ENCODE peak calls at places on chromosome 16, in four cellular contexts. R is nephron progenitor cell, W is right lobe of liver, G is amygdala. S is an unnamed sample.

GRCh38 chr16:8620535-8620934 is 963 bp upstream of the METTL22 start:
- DNase-seq in R (no peak), W (no peak), G (no peak), S (no peak)

GRCh38 chr16:27066655-27067054 is at the start of gene C16orf82:
- DNase-seq in R (no peak), W (no peak), G (no peak), S (no peak)

GRCh38 chr16:57092786-57093301 is 461 bp downstream of the CPNE2 start:
- DNase-seq in R (peak), W (peak), G (no peak), S (no peak)

GRCh38 chr16:73172621-73173312 is 124.8 kb upstream of the ZFHX3 start:
- DNase-seq in R (peak), W (no peak), G (no peak), S (no peak)

GRCh38 chr16:50576403-50577113 is 28.4 kb downstream of the NKD1 start:
- DNase-seq in R (no peak), W (no peak), G (no peak), S (no peak)

GRCh38 chr16:87828071-87828971 is 41.0 kb downstream of the SLC7A5 start:
- DNase-seq in R (no peak), W (peak), G (no peak), S (no peak)

GRCh38 chr16:4298761-4299522 is 16.9 kb upstream of the GLIS2 start:
- DNase-seq in R (peak), W (no peak), G (no peak), S (peak)

GRCh38 chr16:59973966-59974365 is 1239.8 kb upstream of the GOT2 start:
- DNase-seq in R (no peak), W (no peak), G (no peak), S (no peak)

GRCh38 chr16:68319185-68319908 is 8.5 kb downstream of the PRMT7 start:
- DNase-seq in R (no peak), W (no peak), G (no peak), S (no peak)

GRCh38 chr16:81469183-81469677 is 24.6 kb downstream of the CMIP start:
- DNase-seq in R (no peak), W (no peak), G (no peak), S (no peak)

GRCh38 chr16:2471016-2471652 is at the start of gene NTN3:
- DNase-seq in R (peak), W (peak), G (no peak), S (no peak)

GRCh38 chr16:67400901-67401300 is 7.6 kb upstream of the TPPP3 start:
- DNase-seq in R (no peak), W (peak), G (no peak), S (no peak)

GRCh38 chr16:10576390-10577304 is 3.8 kb downstream of the EMP2 start:
- DNase-seq in R (peak), W (no peak), G (no peak), S (no peak)

GRCh38 chr16:86865866-86866675 is 287.7 kb downstream of the FOXL1 start:
- DNase-seq in R (no peak), W (no peak), G (no peak), S (no peak)

GRCh38 chr16:80720759-80721470 is 83.5 kb downstream of the CDYL2 start:
- DNase-seq in R (no peak), W (no peak), G (no peak), S (no peak)

GRCh38 chr16:74146643-74147042 is 150.0 kb upstream of the PSMD7 start:
- DNase-seq in R (no peak), W (no peak), G (no peak), S (no peak)

GRCh38 chr16:69190598-69190997 is 3.6 kb downstream of the SNTB2 start:
- DNase-seq in R (no peak), W (no peak), G (no peak), S (no peak)

GRCh38 chr16:264440-264951 is 11.2 kb downstream of the RGS11 start:
- DNase-seq in R (no peak), W (no peak), G (no peak), S (no peak)

GRCh38 chr16:57104706-57105105 is 12.3 kb downstream of the CPNE2 start:
- DNase-seq in R (no peak), W (no peak), G (no peak), S (no peak)

GRCh38 chr16:65884018-65884417 is 482.5 kb upstream of the CDH5 start:
- DNase-seq in R (no peak), W (no peak), G (no peak), S (no peak)

GRCh38 chr16:51149721-51150158 is 1.3 kb downstream of the SALL1 start:
- DNase-seq in R (peak), W (no peak), G (no peak), S (no peak)

GRCh38 chr16:87317766-87318121 is 552 bp upstream of the C16orf95 start:
- DNase-seq in R (peak), W (peak), G (no peak), S (no peak)

GRCh38 chr16:4915226-4915761 is 21.7 kb downstream of the PPL start:
- DNase-seq in R (no peak), W (no peak), G (no peak), S (no peak)

GRCh38 chr16:84569382-84569987 is 48.4 kb downstream of the COTL1 start:
- DNase-seq in R (no peak), W (no peak), G (no peak), S (no peak)

GRCh38 chr16:72983241-72983640 is 64.7 kb downstream of the ZFHX3 start:
- DNase-seq in R (no peak), W (no peak), G (no peak), S (no peak)

GRCh38 chr16:57694556-57695377 is at the start of gene DRC7:
- DNase-seq in R (peak), W (peak), G (peak), S (peak)

GRCh38 chr16:52090080-52090479 is 456.9 kb downstream of the TOX3 start:
- DNase-seq in R (no peak), W (no peak), G (no peak), S (no peak)

GRCh38 chr16:87926246-87927194 is 9.8 kb downstream of the CA5A start:
- DNase-seq in R (no peak), W (no peak), G (no peak), S (no peak)

GRCh38 chr16:88458039-88458772 is 5.1 kb downstream of the ZFPM1 start:
- DNase-seq in R (no peak), W (no peak), G (no peak), S (no peak)

S was measured in dorsolateral prefrontal cortex.